ENCODE peak calls at places on chromosomes 12 and 14, in five cellular contexts. G is mesendoderm; E is NCI-H1092; B is effector memory CD4-positive, alpha-beta T cell; Q is lung microvascular endothelial cell. V is an unnamed sample.

GRCh38 chr12:123269980-123270379 is 1.7 kb downstream of the CDK2AP1 start:
- DNase-seq in G (peak; percentile 56), E (no peak), B (no peak), Q (peak; percentile 17), V (peak; percentile 59)

GRCh38 chr12:121214855-121215745 is 5.2 kb downstream of the P2RX4 start:
- DNase-seq in G (no peak), E (no peak), B (no peak), Q (peak; percentile 82), V (peak; percentile 95)

GRCh38 chr12:123995023-123995422 is 22.0 kb downstream of the ZNF664 start:
- DNase-seq in G (no peak), E (no peak), B (no peak), Q (no peak), V (peak; percentile 56)

GRCh38 chr14:55586411-55586810 is 6.4 kb downstream of the KTN1 start:
- DNase-seq in G (no peak), E (no peak), B (no peak), Q (no peak), V (no peak)

GRCh38 chr12:30599631-30600030 is 96.0 kb downstream of the IPO8 start:
- DNase-seq in G (no peak), E (peak; percentile 59), B (no peak), Q (peak; percentile 72), V (no peak)

GRCh38 chr14:61477845-61478438 is 156.6 kb downstream of the PRKCH start:
- DNase-seq in G (no peak), E (peak; percentile 13), B (no peak), Q (peak; percentile 64), V (no peak)

GRCh38 chr12:51529586-51529985 is 61.4 kb upstream of the SCN8A start:
- DNase-seq in G (no peak), E (no peak), B (no peak), Q (no peak), V (no peak)

GRCh38 chr12:112584266-112584722 is 165.5 kb downstream of the PTPN11 start:
- DNase-seq in G (peak; percentile 73), E (no peak), B (no peak), Q (no peak), V (no peak)

GRCh38 chr14:49888293-49888692 is 4.6 kb upstream of the ARF6 start:
- DNase-seq in G (no peak), E (no peak), B (no peak), Q (no peak), V (no peak)

GRCh38 chr12:124411291-124411878 is 116.5 kb downstream of the RFLNA start:
- DNase-seq in G (no peak), E (no peak), B (no peak), Q (no peak), V (no peak)

GRCh38 chr14:100308112-100308792 is 2.0 kb upstream of the SLC25A29 start:
- DNase-seq in G (peak; percentile 51), E (no peak), B (no peak), Q (no peak), V (no peak)

GRCh38 chr14:89141862-89142261 is 275.2 kb downstream of the FOXN3 start:
- DNase-seq in G (no peak), E (no peak), B (no peak), Q (no peak), V (no peak)

GRCh38 chr14:54486685-54487084 is 2.1 kb downstream of the GMFB start:
- DNase-seq in G (peak; percentile 60), E (no peak), B (no peak), Q (no peak), V (no peak)

GRCh38 chr12:49583361-49584094 is 15.6 kb upstream of the MCRS1 start:
- DNase-seq in G (no peak), E (no peak), B (no peak), Q (no peak), V (no peak)

GRCh38 chr14:103286460-103286859 is 47.6 kb upstream of the EIF5 start:
- DNase-seq in G (no peak), E (no peak), B (no peak), Q (no peak), V (no peak)

GRCh38 chr12:46383654-46384450 is 11.3 kb upstream of the SLC38A2 start:
- DNase-seq in G (peak; percentile 75), E (peak; percentile 75), B (peak; percentile 70), Q (peak; percentile 94), V (peak; percentile 74)

GRCh38 chr12:78035913-78036658 is 205.4 kb downstream of the NAV3 start:
- DNase-seq in G (no peak), E (no peak), B (no peak), Q (peak; percentile 57), V (no peak)

GRCh38 chr12:131072446-131073230 is 118.9 kb downstream of the ADGRD1 start:
- DNase-seq in G (no peak), E (no peak), B (no peak), Q (no peak), V (no peak)

GRCh38 chr14:64755661-64756265 is 51.5 kb downstream of the PLEKHG3 start:
- DNase-seq in G (no peak), E (no peak), B (peak; percentile 86), Q (no peak), V (no peak)

GRCh38 chr12:68406134-68406576 is 74.0 kb upstream of the MDM1 start:
- DNase-seq in G (peak; percentile 48), E (no peak), B (no peak), Q (peak; percentile 99), V (peak; percentile 3)

GRCh38 chr14:23556700-23557440 is 799 bp downstream of the THTPA start:
- DNase-seq in G (no peak), E (no peak), B (no peak), Q (no peak), V (no peak)

GRCh38 chr12:124568431-124569374 is 1.3 kb upstream of the NCOR2 start:
- DNase-seq in G (peak; percentile 95), E (no peak), B (no peak), Q (peak; percentile 42), V (peak; percentile 68)

GRCh38 chr14:64438181-64438839 is 27.0 kb upstream of the AKAP5 start:
- DNase-seq in G (peak; percentile 28), E (no peak), B (no peak), Q (peak; percentile 33), V (no peak)

GRCh38 chr12:55641595-55641994 is 4.9 kb downstream of the OR10P1 start:
- DNase-seq in G (no peak), E (no peak), B (no peak), Q (no peak), V (no peak)

GRCh38 chr12:109714141-109714912 is 702 bp downstream of the FAM222A start:
- DNase-seq in G (peak; percentile 86), E (no peak), B (peak; percentile 29), Q (peak; percentile 70), V (no peak)

GRCh38 chr12:6375269-6376078 is at the start of gene SCNN1A:
- DNase-seq in G (peak; percentile 89), E (no peak), B (no peak), Q (no peak), V (no peak)

GRCh38 chr14:60266021-60266937 is 17.3 kb downstream of the PPM1A start:
- DNase-seq in G (peak; percentile 60), E (no peak), B (no peak), Q (peak; percentile 55), V (peak; percentile 22)

V was measured in foreskin melanocyte.